ENCODE peak calls at places on chromosomes 6 and 20, in ten cellular contexts. A is HFF-Myc, V is mesendoderm, N is ecto neural progenitor cell, X is neural crest cell, R is NCI-H460, G is MV-4-11, H is fibroblast of gingiva, T is C1 segment of cervical spinal cord, F is cardiac fibroblast. O is an unnamed sample.

GRCh38 chr20:32804022-32804715 is 15.6 kb upstream of the MAPRE1 start:
- DNase-seq in A (no peak), V (no peak), N (no peak), X (no peak), R (no peak), G (no peak), H (no peak), T (no peak), F (no peak), O (no peak)

GRCh38 chr6:127564761-127565160 is 12.2 kb upstream of the C6orf58 start:
- DNase-seq in A (peak), V (no peak), N (no peak), X (no peak), R (no peak), G (no peak), H (no peak), T (no peak), F (no peak), O (no peak)

GRCh38 chr6:65707134-65707826 is at the start of gene EYS:
- DNase-seq in A (no peak), V (no peak), N (no peak), X (no peak), R (no peak), G (no peak), H (no peak), T (no peak), F (no peak), O (no peak)

GRCh38 chr20:4449977-4450715 is 271.6 kb upstream of the PRND start:
- DNase-seq in A (no peak), V (peak), N (no peak), X (no peak), R (no peak), G (peak), H (no peak), T (no peak), F (peak), O (no peak)

GRCh38 chr6:22149501-22150490 is 147.0 kb downstream of the PRL start:
- DNase-seq in A (no peak), V (no peak), N (no peak), X (peak), R (no peak), G (no peak), H (peak), T (peak), F (peak), O (no peak)

GRCh38 chr6:140437619-140438345 is 1063.3 kb upstream of the CITED2 start:
- DNase-seq in A (no peak), V (no peak), N (no peak), X (no peak), R (no peak), G (no peak), H (no peak), T (no peak), F (no peak), O (no peak)

GRCh38 chr6:157868835-157869234 is 45.8 kb downstream of the SNX9 start:
- DNase-seq in A (no peak), V (no peak), N (no peak), X (no peak), R (no peak), G (no peak), H (no peak), T (no peak), F (no peak), O (no peak)

GRCh38 chr6:150713876-150714275 is 114.2 kb downstream of the PLEKHG1 start:
- DNase-seq in A (no peak), V (no peak), N (no peak), X (no peak), R (no peak), G (no peak), H (no peak), T (no peak), F (no peak), O (no peak)

GRCh38 chr20:34579936-34580587 is 21.5 kb downstream of the MAP1LC3A start:
- DNase-seq in A (no peak), V (no peak), N (no peak), X (no peak), R (no peak), G (peak), H (no peak), T (no peak), F (no peak), O (no peak)

GRCh38 chr20:57656252-57656820 is 36.1 kb upstream of the ZBP1 start:
- DNase-seq in A (no peak), V (no peak), N (peak), X (no peak), R (no peak), G (no peak), H (no peak), T (no peak), F (no peak), O (no peak)

GRCh38 chr20:7806831-7807230 is 133.4 kb downstream of the HAO1 start:
- DNase-seq in A (no peak), V (no peak), N (no peak), X (no peak), R (no peak), G (no peak), H (no peak), T (no peak), F (peak), O (no peak)

GRCh38 chr6:3748726-3749389 is 2.7 kb downstream of the PXDC1 start:
- DNase-seq in A (no peak), V (no peak), N (no peak), X (no peak), R (no peak), G (no peak), H (no peak), T (no peak), F (no peak), O (no peak)

GRCh38 chr20:38123021-38123587 is 42.0 kb downstream of the TGM2 start:
- DNase-seq in A (no peak), V (peak), N (peak), X (no peak), R (no peak), G (peak), H (peak), T (no peak), F (peak), O (no peak)

GRCh38 chr6:106347219-106347618 is 13.3 kb upstream of the CRYBG1 start:
- DNase-seq in A (no peak), V (no peak), N (no peak), X (no peak), R (no peak), G (no peak), H (no peak), T (no peak), F (no peak), O (no peak)

GRCh38 chr6:49933526-49933925 is 30.4 kb downstream of the DEFB114 start:
- DNase-seq in A (no peak), V (no peak), N (no peak), X (no peak), R (no peak), G (no peak), H (no peak), T (no peak), F (no peak), O (no peak)

GRCh38 chr6:39348740-39349139 is 26.2 kb upstream of the KCNK16 start:
- DNase-seq in A (no peak), V (no peak), N (no peak), X (no peak), R (no peak), G (no peak), H (no peak), T (no peak), F (no peak), O (no peak)

GRCh38 chr6:24064832-24065231 is 61.2 kb upstream of the NRSN1 start:
- DNase-seq in A (no peak), V (no peak), N (no peak), X (no peak), R (no peak), G (no peak), H (no peak), T (no peak), F (no peak), O (no peak)

GRCh38 chr20:53617791-53618489 is 24.3 kb upstream of the ZNF217 start:
- DNase-seq in A (no peak), V (peak), N (no peak), X (no peak), R (no peak), G (no peak), H (peak), T (no peak), F (no peak), O (no peak)

GRCh38 chr20:10492065-10492464 is 57.0 kb downstream of the SLX4IP start:
- DNase-seq in A (no peak), V (no peak), N (no peak), X (no peak), R (peak), G (peak), H (peak), T (no peak), F (peak), O (no peak)

GRCh38 chr20:21101453-21102251 is 4.5 kb downstream of the LINC00237 start:
- DNase-seq in A (no peak), V (peak), N (peak), X (peak), R (no peak), G (no peak), H (no peak), T (peak), F (no peak), O (no peak)